ENCODE peak calls at places on chromosomes 4 and X, in six cellular contexts. S, Q, D, W, H and F are unnamed samples.

GRCh38 chr4:139297001-139297410 is 4.3 kb upstream of the NAA15 start:
- DNase-seq in H (peak; percentile 65), S (no peak), Q (peak; percentile 67), D (no peak), W (no peak), F (no peak)

GRCh38 chr4:64883087-64883926 is 474.1 kb upstream of the TECRL start:
- DNase-seq in H (no peak), D (no peak), Q (no peak), S (no peak), W (no peak), F (no peak)

GRCh38 chrX:2536974-2537373 is 36.2 kb upstream of the DHRSX start:
- DNase-seq in W (no peak), D (no peak), Q (no peak), H (no peak), S (no peak), F (no peak)

GRCh38 chrX:24479924-24480722 is 15.0 kb downstream of the PDK3 start:
- DNase-seq in S (no peak), D (peak; percentile 67), W (no peak), Q (no peak), H (no peak), F (peak; percentile 47)

GRCh38 chrX:23511783-23512182 is 155.5 kb upstream of the PRDX4 start:
- DNase-seq in D (no peak), H (no peak), Q (no peak), S (no peak), W (no peak), F (no peak)

GRCh38 chr4:165788686-165789463 is 84.2 kb upstream of the TLL1 start:
- DNase-seq in H (no peak), Q (no peak), D (no peak), W (no peak), S (no peak), F (no peak)

GRCh38 chr4:130814896-130815295 is 1718.9 kb downstream of the C4orf33 start:
- DNase-seq in W (no peak), Q (no peak), H (no peak), D (no peak), S (no peak), F (no peak)

GRCh38 chr4:113945906-113946305 is 33.5 kb downstream of the ARSJ start:
- DNase-seq in S (no peak), H (no peak), D (no peak), W (no peak), Q (no peak), F (no peak)

GRCh38 chrX:10984213-10984612 is 126.9 kb upstream of the HCCS start:
- DNase-seq in W (no peak), D (no peak), Q (no peak), S (no peak), H (no peak), F (no peak)

GRCh38 chr4:90345549-90345948 is 218.4 kb downstream of the CCSER1 start:
- DNase-seq in H (no peak), W (no peak), S (no peak), D (no peak), Q (no peak), F (no peak)

GRCh38 chr4:61923179-61923578 is 723.1 kb downstream of the ADGRL3 start:
- DNase-seq in H (peak; percentile 18), D (no peak), Q (no peak), W (no peak), S (no peak), F (no peak)

GRCh38 chr4:145716200-145716599 is 36.3 kb downstream of the C4orf51 start:
- DNase-seq in S (no peak), D (no peak), Q (no peak), W (no peak), H (no peak), F (no peak)

GRCh38 chr4:84870398-84871163 is 95.9 kb downstream of the WDFY3 start:
- DNase-seq in H (peak; percentile 42), D (no peak), W (no peak), S (peak; percentile 81), Q (no peak), F (peak; percentile 9)

GRCh38 chrX:125132274-125132673 is 187.4 kb upstream of the TEX13C start:
- DNase-seq in S (no peak), Q (no peak), D (no peak), W (no peak), H (no peak), F (no peak)
- TF ChIP-seq CTCF in S (no peak), Q (no peak), D (no peak), W (no peak), H (no peak), F (no peak)

GRCh38 chr4:23923840-23924239 is 34.0 kb upstream of the PPARGC1A start:
- DNase-seq in H (no peak), D (no peak), Q (no peak), W (no peak), S (no peak), F (peak; percentile 9)
- TF ChIP-seq CTCF in H (no peak), D (no peak), Q (peak; percentile 47), W (no peak), S (no peak), F (no peak)

DNA sequence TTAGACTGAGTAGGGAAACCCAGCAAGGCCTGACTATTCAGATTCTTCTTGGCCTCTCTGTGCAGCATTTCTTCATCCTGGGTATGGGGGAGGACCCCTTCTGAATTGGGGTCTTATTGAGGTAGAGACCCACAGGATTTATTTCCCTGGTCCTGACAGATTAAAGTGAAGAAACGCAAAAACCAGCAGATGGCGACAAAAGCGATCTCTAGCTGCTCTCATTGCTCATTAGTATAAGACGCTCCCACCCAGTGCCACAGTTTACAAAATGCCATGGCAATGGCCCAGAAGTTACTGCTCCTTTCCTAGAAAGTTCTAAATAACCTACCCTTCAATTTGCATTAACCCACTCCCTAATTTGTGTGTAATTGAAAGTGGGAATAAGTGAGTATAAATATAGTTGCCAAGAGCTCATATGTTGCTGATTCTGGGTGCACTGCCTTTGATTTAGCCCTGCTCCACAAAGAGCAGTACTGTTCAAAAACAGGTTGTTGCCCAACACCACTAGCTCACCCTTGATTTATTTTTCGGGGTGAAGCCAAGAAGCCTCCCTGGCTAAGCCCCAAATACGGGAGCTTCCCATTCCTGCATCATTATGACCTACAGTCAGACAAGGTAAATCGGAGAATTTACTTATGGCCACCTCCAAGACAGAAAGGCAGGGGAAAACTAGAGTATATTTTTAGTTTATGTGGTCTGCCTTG is 3.7 kb upstream of the BEX4 start:
- DNase-seq in S (peak; percentile 47), D (peak; percentile 60), Q (no peak), H (peak; percentile 15), W (no peak), F (peak; percentile 39)
- TF ChIP-seq CTCF in S (peak; percentile 65), D (peak; percentile 46), Q (peak; percentile 55), H (peak; percentile 51), W (peak; percentile 14), F (peak; percentile 43)

GRCh38 chr4:53309321-53310020 is 56.4 kb downstream of the SCFD2 start:
- DNase-seq in W (no peak), S (no peak), H (no peak), Q (no peak), D (no peak), F (no peak)

GRCh38 chr4:53314257-53314656 is 51.6 kb downstream of the SCFD2 start:
- DNase-seq in W (no peak), Q (no peak), D (no peak), H (no peak), S (no peak), F (no peak)

GRCh38 chr4:53313510-53313909 is 52.4 kb downstream of the SCFD2 start:
- DNase-seq in W (no peak), H (peak; percentile 33), Q (no peak), D (no peak), S (peak; percentile 34), F (no peak)

DNA sequence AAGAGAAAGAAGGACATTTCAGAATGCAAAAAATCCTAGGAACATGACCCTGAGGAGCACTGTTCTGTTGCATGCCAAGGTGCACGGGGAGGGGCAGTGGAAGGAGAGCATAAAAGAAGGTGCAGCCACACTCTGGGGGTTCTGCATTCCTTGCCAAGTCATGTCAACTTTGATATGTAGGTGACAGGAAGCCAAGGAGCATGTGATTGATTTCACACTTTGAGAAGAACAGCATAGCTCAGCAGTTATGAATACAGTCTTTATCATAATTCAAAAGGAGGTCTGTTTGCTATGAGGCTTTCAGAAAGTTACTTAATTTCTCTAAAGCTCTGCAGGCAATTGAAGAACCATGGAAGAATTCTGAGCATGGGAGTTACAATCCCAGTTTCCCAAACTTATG is 50.6 kb downstream of the SCFD2 start:
- DNase-seq in D (no peak), S (no peak), W (no peak), H (no peak), Q (no peak), F (no peak)
- TF ChIP-seq CTCF in D (no peak), S (no peak), W (no peak), H (no peak), Q (no peak), F (no peak)

GRCh38 chrX:108306086-108306485 is 132.1 kb downstream of the COL4A6 start:
- DNase-seq in W (no peak), S (no peak), Q (no peak), D (no peak), H (no peak), F (no peak)

GRCh38 chrX:108304210-108304609 is 134.0 kb downstream of the COL4A6 start:
- DNase-seq in H (no peak), Q (no peak), S (no peak), D (no peak), W (no peak), F (peak; percentile 26)

GRCh38 chrX:108309144-108309543 is 129.1 kb downstream of the COL4A6 start:
- DNase-seq in W (no peak), D (no peak), Q (no peak), H (no peak), S (peak; percentile 89), F (no peak)

GRCh38 chrX:108310511-108310910 is 127.7 kb downstream of the COL4A6 start:
- DNase-seq in D (no peak), Q (no peak), W (no peak), H (no peak), S (no peak), F (no peak)

GRCh38 chrX:108307408-108308085 is 130.7 kb downstream of the COL4A6 start:
- DNase-seq in S (peak; percentile 60), Q (no peak), H (no peak), W (no peak), D (no peak), F (no peak)
- TF ChIP-seq CTCF in S (no peak), Q (no peak), H (no peak), W (no peak), D (no peak), F (no peak)

DNA sequence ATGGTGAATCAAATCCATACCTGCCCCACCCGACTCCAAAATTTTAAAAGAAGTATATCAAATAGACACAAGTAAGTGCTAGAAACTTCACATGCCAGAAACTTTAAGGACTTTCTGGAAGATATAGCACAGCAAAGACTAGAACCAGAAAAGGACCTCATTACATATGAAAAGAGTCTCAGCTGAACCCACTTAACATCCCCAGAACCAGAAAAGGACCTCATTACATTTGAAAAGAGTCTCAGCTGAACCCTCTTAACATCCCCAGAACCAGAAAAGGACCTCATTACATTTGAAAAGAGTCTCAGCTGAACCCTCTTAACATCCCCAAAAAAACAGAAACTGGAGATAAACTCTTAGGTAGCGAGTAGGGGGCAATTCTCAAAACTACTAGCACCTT is 32.3 kb downstream of the STPG2 start:
- DNase-seq in W (no peak), D (no peak), H (no peak), S (no peak), Q (no peak), F (no peak)
- TF ChIP-seq CTCF in W (no peak), D (no peak), H (no peak), S (no peak), Q (no peak), F (no peak)